ENCODE peak calls at places on chromosomes 11 and 22, in nine cellular contexts. N is A549, R is ovary, Z is stomach, Q is esophagus muscularis mucosa, D is K562, F is H1, B is transverse colon, V is HepG2. G is an unnamed sample.
A peak's percentile ranks its signal among the peaks of the same experiment; 100 is the strongest.

GRCh38 chr11:114284021-114284420 is 12.2 kb upstream of the NNMT start:
- DNase-seq in N (no peak), R (no peak), Z (no peak), Q (peak; percentile 62), D (no peak), F (no peak), B (peak; percentile 25), V (no peak), G (peak; percentile 48)

GRCh38 chr11:12110714-12111481 is 508 bp downstream of the MICAL2 start:
- DNase-seq in N (no peak), R (peak; percentile 46), Z (no peak), Q (no peak), D (peak; percentile 53), F (no peak), B (peak; percentile 44), V (no peak), G (peak; percentile 50)

GRCh38 chr22:37241351-37242142 is 2.5 kb downstream of the RAC2 start:
- DNase-seq in N (no peak), R (peak; percentile 11), Z (peak; percentile 45), Q (no peak), D (no peak), F (no peak), B (peak; percentile 37), V (no peak), G (peak; percentile 18)

GRCh38 chr11:7278314-7278917 is 26.7 kb downstream of the SYT9 start:
- DNase-seq in N (peak; percentile 42), R (no peak), Z (no peak), Q (no peak), D (peak; percentile 30), F (no peak), B (no peak), V (peak; percentile 10), G (peak; percentile 37)

GRCh38 chr11:33551051-33551450 is 149.6 kb downstream of the C11orf91 start:
- DNase-seq in N (no peak), R (no peak), Z (no peak), Q (no peak), D (no peak), F (no peak), B (no peak), V (no peak), G (no peak)

GRCh38 chr11:84714316-84714780 is 912.8 kb downstream of the DLG2 start:
- DNase-seq in N (peak; percentile 58), R (peak; percentile 22), Z (peak; percentile 28), Q (no peak), D (peak; percentile 27), F (no peak), B (peak; percentile 65), V (peak; percentile 58), G (peak; percentile 26)

GRCh38 chr11:26960265-26960664 is 33.6 kb upstream of the FIBIN start:
- DNase-seq in N (no peak), R (no peak), Z (no peak), Q (no peak), D (no peak), F (no peak), B (no peak), V (no peak), G (no peak)

GRCh38 chr11:104484784-104485554 is 321.0 kb upstream of the PDGFD start:
- DNase-seq in N (no peak), R (no peak), Z (no peak), Q (no peak), D (no peak), F (no peak), B (no peak), V (no peak), G (no peak)

GRCh38 chr11:109123811-109124787 is 297.9 kb upstream of the C11orf87 start:
- DNase-seq in N (no peak), R (no peak), Z (no peak), Q (no peak), D (no peak), F (no peak), B (no peak), V (no peak), G (no peak)

GRCh38 chr11:134689886-134690285 is 277.8 kb upstream of the B3GAT1 start:
- DNase-seq in N (no peak), R (no peak), Z (no peak), Q (peak; percentile 70), D (no peak), F (no peak), B (no peak), V (no peak), G (no peak)

GRCh38 chr22:26992556-26992955 is 335.2 kb downstream of the MIAT start:
- DNase-seq in N (no peak), R (no peak), Z (no peak), Q (no peak), D (no peak), F (no peak), B (no peak), V (no peak), G (no peak)
- TF ChIP-seq EP300 in N (no peak), R (no peak), Z (no peak), Q (no peak), D (no peak), F (no peak), B (no peak), V (no peak), G (no peak)

GRCh38 chr22:48803171-48803992 is 1024.3 kb downstream of the BRD1 start:
- DNase-seq in N (no peak), R (no peak), Z (no peak), Q (no peak), D (no peak), F (no peak), B (no peak), V (no peak), G (no peak)
- TF ChIP-seq EP300 in N (no peak), R (no peak), Z (no peak), Q (no peak), D (no peak), F (no peak), B (no peak), V (no peak), G (no peak)

GRCh38 chr22:32055069-32055468 is 12.0 kb downstream of the SLC5A1 start:
- DNase-seq in N (no peak), R (no peak), Z (no peak), Q (no peak), D (no peak), F (no peak), B (no peak), V (no peak), G (no peak)

GRCh38 chr22:32053165-32053755 is 10.2 kb downstream of the SLC5A1 start:
- DNase-seq in N (no peak), R (no peak), Z (no peak), Q (no peak), D (no peak), F (no peak), B (no peak), V (no peak), G (no peak)

GRCh38 chr22:32048069-32048468 is 5.0 kb downstream of the SLC5A1 start:
- DNase-seq in N (no peak), R (no peak), Z (no peak), Q (no peak), D (no peak), F (no peak), B (no peak), V (no peak), G (no peak)

GRCh38 chr22:32052259-32052658 is 9.2 kb downstream of the SLC5A1 start:
- DNase-seq in N (no peak), R (no peak), Z (no peak), Q (no peak), D (no peak), F (no peak), B (no peak), V (no peak), G (no peak)

DNA sequence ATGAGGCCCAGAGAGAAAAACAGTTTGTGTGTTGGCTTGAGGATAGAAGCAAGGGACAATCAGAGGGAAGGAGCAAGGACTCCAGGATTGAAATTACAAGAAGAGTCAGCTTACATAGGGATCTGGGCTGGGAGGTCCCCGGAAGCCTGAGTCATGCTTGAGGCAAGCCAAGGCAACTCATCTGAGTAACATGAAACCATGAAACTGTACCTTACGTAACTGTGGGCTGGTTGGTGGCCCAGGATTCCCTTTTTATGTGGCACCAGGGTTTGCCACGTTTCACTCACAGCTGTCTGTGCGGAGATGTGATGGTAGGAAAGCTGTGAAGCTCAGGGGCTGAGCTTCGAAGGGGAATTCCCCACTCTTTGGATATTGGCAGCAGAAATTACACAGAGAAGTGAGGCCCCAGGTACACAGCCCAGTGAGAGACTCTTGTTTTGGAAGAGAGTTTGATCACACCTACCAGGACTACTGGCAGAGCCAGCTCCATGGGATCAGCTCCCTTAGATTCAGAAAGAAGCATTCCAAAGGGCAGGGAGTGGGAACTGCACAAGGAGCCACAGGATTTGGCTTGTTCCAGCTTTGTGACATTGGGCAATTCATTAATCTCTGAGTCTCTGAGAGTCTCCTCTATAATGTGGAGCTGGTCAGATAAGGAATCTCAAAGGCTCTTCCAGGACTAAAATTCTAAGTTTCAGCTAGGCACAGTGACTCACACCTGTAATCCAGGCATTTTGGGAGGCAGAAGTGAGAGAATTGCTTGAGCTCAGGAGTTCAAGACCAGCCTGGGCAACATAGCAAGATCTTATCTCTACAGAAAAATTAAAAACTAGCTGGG is 7.8 kb downstream of the SLC5A1 start:
- DNase-seq in N (peak; percentile 72), R (no peak), Z (peak; percentile 52), Q (no peak), D (peak; percentile 46), F (no peak), B (no peak), V (peak; percentile 20), G (no peak)
- TF ChIP-seq EP300 in N (no peak), R (no peak), Z (no peak), Q (no peak), D (peak; percentile 33), F (no peak), B (no peak), V (no peak), G (no peak)

GRCh38 chr11:131179867-131180266 is 190.5 kb upstream of the NTM start:
- DNase-seq in N (no peak), R (no peak), Z (no peak), Q (no peak), D (no peak), F (no peak), B (no peak), V (no peak), G (no peak)

DNA sequence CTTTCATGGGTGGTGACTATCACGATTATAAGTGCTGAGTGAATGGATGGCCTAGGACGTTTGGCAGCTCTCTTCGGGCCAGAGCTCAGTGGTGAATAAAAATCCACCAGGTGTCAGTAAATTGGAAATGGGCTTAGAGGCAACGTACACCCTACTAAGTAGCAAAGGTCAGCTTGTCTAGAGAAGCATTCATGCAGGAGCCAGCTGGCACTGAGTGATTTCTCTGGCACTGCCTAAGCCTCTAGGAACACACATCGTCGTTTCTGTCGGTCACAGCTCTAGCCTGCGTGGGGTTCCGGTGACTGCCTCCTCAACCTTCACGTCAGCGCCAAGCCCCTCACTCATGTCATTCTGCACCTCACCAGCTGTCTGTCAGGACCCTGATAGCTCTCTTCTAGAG is 192.4 kb upstream of the NTM start:
- DNase-seq in N (no peak), R (no peak), Z (no peak), Q (no peak), D (no peak), F (no peak), B (no peak), V (no peak), G (no peak)
- TF ChIP-seq EP300 in N (no peak), R (no peak), Z (no peak), Q (no peak), D (no peak), F (no peak), B (no peak), V (no peak), G (no peak)

GRCh38 chr22:45129703-45130524 is 33.8 kb upstream of the NUP50 start:
- DNase-seq in N (no peak), R (no peak), Z (no peak), Q (no peak), D (no peak), F (no peak), B (no peak), V (no peak), G (no peak)
- TF ChIP-seq EP300 in N (no peak), R (no peak), Z (no peak), Q (no peak), D (no peak), F (no peak), B (no peak), V (no peak), G (no peak)

GRCh38 chr11:29018631-29019030 is 910.4 kb downstream of the METTL15 start:
- DNase-seq in N (peak; percentile 88), R (no peak), Z (no peak), Q (no peak), D (no peak), F (no peak), B (no peak), V (no peak), G (no peak)
- TF ChIP-seq EP300 in N (peak; percentile 46), R (no peak), Z (no peak), Q (no peak), D (no peak), F (no peak), B (no peak), V (no peak), G (no peak)

G was measured in SK-N-SH.